ENCODE peak calls at places on chromosomes 2 and 18, in four cellular contexts. J is osteocyte, D is substantia nigra, Z is GM03348. V is an unnamed sample.
A peak's percentile ranks its signal among the peaks of the same experiment; 100 is the strongest.

GRCh38 chr2:226995625-226996041 is 159.8 kb downstream of the RHBDD1 start:
- DNase-seq in J (no peak), D (no peak), Z (peak; percentile 76), V (no peak)

GRCh38 chr18:68219867-68220266 is 495.0 kb downstream of the TMX3 start:
- DNase-seq in J (no peak), D (no peak), Z (peak; percentile 15), V (no peak)

GRCh38 chr2:187148059-187148714 is 299.2 kb upstream of the ZSWIM2 start:
- DNase-seq in J (no peak), D (no peak), Z (no peak), V (no peak)

GRCh38 chr2:197760293-197760657 is 24.8 kb downstream of the BOLL start:
- DNase-seq in J (no peak), D (no peak), Z (no peak), V (no peak)

GRCh38 chr2:213733893-213734292 is 449.6 kb downstream of the SPAG16 start:
- DNase-seq in J (no peak), D (no peak), Z (no peak), V (no peak)

GRCh38 chr2:141534671-141535359 is 596.0 kb downstream of the LRP1B start:
- DNase-seq in J (no peak), D (no peak), Z (no peak), V (peak; percentile 39)

GRCh38 chr2:9908639-9909038 is 42.9 kb upstream of the GRHL1 start:
- DNase-seq in J (no peak), D (no peak), Z (no peak), V (no peak)

GRCh38 chr2:844725-845124 is 105.9 kb upstream of the SNTG2 start:
- DNase-seq in J (no peak), D (no peak), Z (no peak), V (no peak)

V was measured in C1 segment of cervical spinal cord.